ENCODE peak calls at places on chromosomes 1 and 21, in four cellular contexts. One of them, this sample, is unnamed.

GRCh38 chr1:220217383-220217988 is 54.8 kb downstream of the RAB3GAP2 start:
- DNase-seq in KG1: no peak
- DNase-seq in SJSA1: no peak
- DNase-seq in psoas muscle: no peak
- DNase-seq in this sample: no peak

GRCh38 chr1:160210563-160210962 is 5.4 kb downstream of the PEA15 start:
- DNase-seq in psoas muscle: no peak
- DNase-seq in SJSA1: no peak
- DNase-seq in KG1: no peak
- DNase-seq in this sample: no peak

GRCh38 chr1:24803220-24803619 is 58.0 kb downstream of the CLIC4 start:
- DNase-seq in KG1: no peak
- DNase-seq in psoas muscle: no peak
- DNase-seq in SJSA1: no peak
- DNase-seq in this sample: no peak

GRCh38 chr1:35577071-35577998 is 4.2 kb downstream of the TFAP2E start:
- DNase-seq in SJSA1: no peak
- DNase-seq in KG1: peak
- DNase-seq in psoas muscle: peak
- DNase-seq in this sample: peak

GRCh38 chr1:53046930-53047329 is 15.1 kb upstream of the PODN start:
- DNase-seq in KG1: no peak
- DNase-seq in psoas muscle: no peak
- DNase-seq in SJSA1: peak
- DNase-seq in this sample: no peak

GRCh38 chr1:154609398-154610380 is 1.7 kb upstream of the ADAR start:
- DNase-seq in psoas muscle: no peak
- DNase-seq in KG1: no peak
- DNase-seq in SJSA1: no peak
- DNase-seq in this sample: peak

GRCh38 chr1:160553778-160554177 is 25.5 kb downstream of the CD84 start:
- DNase-seq in KG1: no peak
- DNase-seq in psoas muscle: no peak
- DNase-seq in SJSA1: no peak
- DNase-seq in this sample: no peak

GRCh38 chr1:41517039-41517438 is 32.6 kb upstream of the EDN2 start:
- DNase-seq in SJSA1: no peak
- DNase-seq in KG1: no peak
- DNase-seq in psoas muscle: peak
- DNase-seq in this sample: no peak

GRCh38 chr21:31873696-31874599 is 1.1 kb downstream of the HUNK start:
- DNase-seq in KG1: no peak
- DNase-seq in psoas muscle: peak
- DNase-seq in SJSA1: peak
- DNase-seq in this sample: peak

GRCh38 chr1:175067707-175068106 is at the start of gene TNN:
- DNase-seq in SJSA1: no peak
- DNase-seq in KG1: no peak
- DNase-seq in psoas muscle: no peak
- DNase-seq in this sample: no peak

GRCh38 chr1:51621161-51621560 is 4.3 kb downstream of the OSBPL9 start:
- DNase-seq in KG1: no peak
- DNase-seq in SJSA1: peak
- DNase-seq in psoas muscle: no peak
- DNase-seq in this sample: no peak

GRCh38 chr1:68175621-68176398 is 56.5 kb downstream of the WLS start:
- DNase-seq in psoas muscle: no peak
- DNase-seq in SJSA1: no peak
- DNase-seq in KG1: no peak
- DNase-seq in this sample: no peak

GRCh38 chr1:199044191-199044590 is 405.4 kb downstream of the PTPRC start:
- DNase-seq in SJSA1: no peak
- DNase-seq in KG1: no peak
- DNase-seq in psoas muscle: no peak
- DNase-seq in this sample: no peak

GRCh38 chr1:245292141-245292540 is 137.4 kb downstream of the KIF26B start:
- DNase-seq in KG1: no peak
- DNase-seq in SJSA1: no peak
- DNase-seq in psoas muscle: no peak
- DNase-seq in this sample: no peak

GRCh38 chr1:151391079-151391563 is 8.3 kb upstream of the PSMB4 start:
- DNase-seq in psoas muscle: no peak
- DNase-seq in SJSA1: no peak
- DNase-seq in KG1: no peak
- DNase-seq in this sample: no peak

GRCh38 chr1:17462677-17463076 is 23.2 kb upstream of the RCC2 start:
- DNase-seq in KG1: no peak
- DNase-seq in psoas muscle: no peak
- DNase-seq in SJSA1: no peak
- DNase-seq in this sample: no peak

GRCh38 chr1:209780276-209780675 is 4.1 kb downstream of the C1orf74 start:
- DNase-seq in KG1: no peak
- DNase-seq in psoas muscle: no peak
- DNase-seq in SJSA1: no peak
- DNase-seq in this sample: no peak

This sample was measured in GM06990.